ENCODE peak calls at places on chromosome 22, in eight cellular contexts. One of them, this sample, is unnamed.

GRCh38 chr22:30996462-30996861 is 27.4 kb downstream of the TUG1 start:
- DNase-seq in tibial artery: no peak
- DNase-seq in fibroblast of lung: no peak
- DNase-seq in lower lobe of right lung: no peak
- DNase-seq in fibroblast of mammary gland: no peak
- DNase-seq in mammary epithelial cell: no peak
- DNase-seq in choroid plexus epithelial cell: no peak
- DNase-seq in astrocyte of the spinal cord: no peak
- DNase-seq in this sample: no peak

GRCh38 chr22:50641696-50642607 is 14.0 kb upstream of the ARSA start:
- DNase-seq in astrocyte of the spinal cord: peak
- DNase-seq in mammary epithelial cell: no peak
- DNase-seq in fibroblast of mammary gland: peak
- DNase-seq in choroid plexus epithelial cell: peak
- DNase-seq in tibial artery: no peak
- DNase-seq in lower lobe of right lung: peak
- DNase-seq in fibroblast of lung: peak
- DNase-seq in this sample: no peak

GRCh38 chr22:25630446-25630845 is 66.0 kb downstream of the GRK3 start:
- DNase-seq in fibroblast of mammary gland: peak
- DNase-seq in astrocyte of the spinal cord: peak
- DNase-seq in lower lobe of right lung: no peak
- DNase-seq in tibial artery: no peak
- DNase-seq in choroid plexus epithelial cell: peak
- DNase-seq in fibroblast of lung: no peak
- DNase-seq in mammary epithelial cell: no peak
- DNase-seq in this sample: no peak

GRCh38 chr22:35375031-35375430 is 5.9 kb upstream of the HMOX1 start:
- DNase-seq in lower lobe of right lung: no peak
- DNase-seq in fibroblast of mammary gland: peak
- DNase-seq in choroid plexus epithelial cell: no peak
- DNase-seq in fibroblast of lung: peak
- DNase-seq in tibial artery: no peak
- DNase-seq in mammary epithelial cell: peak
- DNase-seq in astrocyte of the spinal cord: peak
- DNase-seq in this sample: no peak

GRCh38 chr22:35749808-35750207 is 32.1 kb downstream of the APOL5 start:
- DNase-seq in fibroblast of lung: no peak
- DNase-seq in lower lobe of right lung: no peak
- DNase-seq in choroid plexus epithelial cell: no peak
- DNase-seq in mammary epithelial cell: no peak
- DNase-seq in astrocyte of the spinal cord: no peak
- DNase-seq in tibial artery: no peak
- DNase-seq in fibroblast of mammary gland: peak
- DNase-seq in this sample: no peak

GRCh38 chr22:40818747-40819662 is at the start of gene SLC25A17:
- DNase-seq in astrocyte of the spinal cord: peak
- DNase-seq in fibroblast of lung: peak
- DNase-seq in lower lobe of right lung: peak
- DNase-seq in fibroblast of mammary gland: peak
- DNase-seq in mammary epithelial cell: peak
- DNase-seq in tibial artery: peak
- DNase-seq in choroid plexus epithelial cell: peak
- DNase-seq in this sample: peak

GRCh38 chr22:42688241-42688913 is 32.3 kb downstream of the A4GALT start:
- DNase-seq in mammary epithelial cell: peak
- DNase-seq in lower lobe of right lung: peak
- DNase-seq in fibroblast of mammary gland: peak
- DNase-seq in choroid plexus epithelial cell: peak
- DNase-seq in astrocyte of the spinal cord: peak
- DNase-seq in fibroblast of lung: peak
- DNase-seq in tibial artery: peak
- DNase-seq in this sample: no peak

GRCh38 chr22:23164091-23164490 is 16.2 kb upstream of the BCR start:
- DNase-seq in fibroblast of mammary gland: no peak
- DNase-seq in mammary epithelial cell: no peak
- DNase-seq in choroid plexus epithelial cell: no peak
- DNase-seq in tibial artery: no peak
- DNase-seq in astrocyte of the spinal cord: no peak
- DNase-seq in lower lobe of right lung: no peak
- DNase-seq in fibroblast of lung: no peak
- DNase-seq in this sample: no peak

GRCh38 chr22:49925525-49926128 is 7.2 kb downstream of the CRELD2 start:
- DNase-seq in lower lobe of right lung: no peak
- DNase-seq in tibial artery: no peak
- DNase-seq in choroid plexus epithelial cell: no peak
- DNase-seq in fibroblast of lung: no peak
- DNase-seq in astrocyte of the spinal cord: no peak
- DNase-seq in fibroblast of mammary gland: no peak
- DNase-seq in mammary epithelial cell: no peak
- DNase-seq in this sample: no peak

GRCh38 chr22:47786650-47787290 is 1024.3 kb downstream of the TBC1D22A start:
- DNase-seq in fibroblast of lung: no peak
- DNase-seq in astrocyte of the spinal cord: no peak
- DNase-seq in fibroblast of mammary gland: no peak
- DNase-seq in choroid plexus epithelial cell: no peak
- DNase-seq in tibial artery: no peak
- DNase-seq in mammary epithelial cell: no peak
- DNase-seq in lower lobe of right lung: no peak
- DNase-seq in this sample: no peak

GRCh38 chr22:38082986-38083710 is 836 bp downstream of the SLC16A8 start:
- DNase-seq in tibial artery: no peak
- DNase-seq in mammary epithelial cell: no peak
- DNase-seq in astrocyte of the spinal cord: no peak
- DNase-seq in fibroblast of mammary gland: no peak
- DNase-seq in choroid plexus epithelial cell: no peak
- DNase-seq in lower lobe of right lung: peak
- DNase-seq in fibroblast of lung: no peak
- DNase-seq in this sample: no peak

GRCh38 chr22:38080468-38080846 is 3.5 kb downstream of the SLC16A8 start:
- DNase-seq in astrocyte of the spinal cord: no peak
- DNase-seq in mammary epithelial cell: no peak
- DNase-seq in tibial artery: no peak
- DNase-seq in lower lobe of right lung: no peak
- DNase-seq in fibroblast of mammary gland: no peak
- DNase-seq in fibroblast of lung: no peak
- DNase-seq in choroid plexus epithelial cell: no peak
- DNase-seq in this sample: no peak

GRCh38 chr22:38080847-38081635 is 2.9 kb downstream of the SLC16A8 start:
- DNase-seq in choroid plexus epithelial cell: peak
- DNase-seq in astrocyte of the spinal cord: peak
- DNase-seq in tibial artery: no peak
- DNase-seq in lower lobe of right lung: peak
- DNase-seq in fibroblast of lung: peak
- DNase-seq in mammary epithelial cell: no peak
- DNase-seq in fibroblast of mammary gland: peak
- DNase-seq in this sample: no peak

GRCh38 chr22:38081941-38082828 is 1.8 kb downstream of the SLC16A8 start:
- DNase-seq in choroid plexus epithelial cell: no peak
- DNase-seq in mammary epithelial cell: no peak
- DNase-seq in fibroblast of mammary gland: no peak
- DNase-seq in astrocyte of the spinal cord: no peak
- DNase-seq in tibial artery: no peak
- DNase-seq in fibroblast of lung: no peak
- DNase-seq in lower lobe of right lung: peak
- DNase-seq in this sample: no peak

GRCh38 chr22:38081636-38081940 is 2.4 kb downstream of the SLC16A8 start:
- DNase-seq in fibroblast of mammary gland: no peak
- DNase-seq in fibroblast of lung: no peak
- DNase-seq in mammary epithelial cell: no peak
- DNase-seq in choroid plexus epithelial cell: no peak
- DNase-seq in astrocyte of the spinal cord: no peak
- DNase-seq in lower lobe of right lung: peak
- DNase-seq in tibial artery: no peak
- DNase-seq in this sample: no peak
- H3K4me3 ChIP-seq in fibroblast of mammary gland: no peak
- H3K4me3 ChIP-seq in fibroblast of lung: no peak
- H3K4me3 ChIP-seq in mammary epithelial cell: no peak
- H3K4me3 ChIP-seq in choroid plexus epithelial cell: no peak
- H3K4me3 ChIP-seq in astrocyte of the spinal cord: peak
- H3K4me3 ChIP-seq in lower lobe of right lung: peak
- H3K4me3 ChIP-seq in tibial artery: peak
- H3K4me3 ChIP-seq in this sample: peak

DNA sequence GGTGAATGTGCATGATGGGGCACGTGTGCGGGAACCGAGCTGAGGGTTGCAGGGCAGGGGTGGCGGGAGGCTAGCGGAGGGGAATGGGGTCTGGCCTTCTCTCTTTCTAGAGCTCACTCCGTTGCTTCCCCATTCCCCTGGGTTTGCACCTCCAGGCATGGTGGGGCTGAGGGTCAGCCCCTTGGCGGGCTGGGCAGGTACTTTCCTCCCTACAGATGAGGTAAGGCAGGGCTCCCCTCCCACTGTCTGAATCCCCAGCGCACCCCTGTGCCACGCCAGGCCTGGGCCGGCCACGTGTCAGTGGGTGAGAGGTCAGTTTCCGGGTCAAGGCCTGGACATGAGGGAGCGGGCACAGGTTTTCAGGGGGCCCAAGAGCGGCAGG is 8.9 kb downstream of the SUSD2 start:
- DNase-seq in fibroblast of lung: no peak
- DNase-seq in mammary epithelial cell: no peak
- DNase-seq in fibroblast of mammary gland: no peak
- DNase-seq in choroid plexus epithelial cell: no peak
- DNase-seq in astrocyte of the spinal cord: no peak
- DNase-seq in tibial artery: no peak
- DNase-seq in lower lobe of right lung: no peak
- DNase-seq in this sample: no peak
- TF ChIP-seq CTCF in fibroblast of lung: no peak
- TF ChIP-seq CTCF in mammary epithelial cell: peak
- TF ChIP-seq CTCF in fibroblast of mammary gland: no peak
- TF ChIP-seq CTCF in choroid plexus epithelial cell: no peak
- TF ChIP-seq CTCF in astrocyte of the spinal cord: no peak
- TF ChIP-seq CTCF in tibial artery: no peak
- TF ChIP-seq CTCF in lower lobe of right lung: no peak
- TF ChIP-seq CTCF in this sample: no peak

GRCh38 chr22:39238561-39238960 is 6.2 kb downstream of the PDGFB start:
- DNase-seq in astrocyte of the spinal cord: no peak
- DNase-seq in choroid plexus epithelial cell: no peak
- DNase-seq in fibroblast of mammary gland: no peak
- DNase-seq in fibroblast of lung: no peak
- DNase-seq in mammary epithelial cell: no peak
- DNase-seq in lower lobe of right lung: no peak
- DNase-seq in tibial artery: no peak
- DNase-seq in this sample: no peak

GRCh38 chr22:39238966-39239510 is 5.7 kb downstream of the PDGFB start:
- DNase-seq in choroid plexus epithelial cell: no peak
- DNase-seq in mammary epithelial cell: no peak
- DNase-seq in astrocyte of the spinal cord: no peak
- DNase-seq in fibroblast of mammary gland: no peak
- DNase-seq in fibroblast of lung: no peak
- DNase-seq in tibial artery: no peak
- DNase-seq in lower lobe of right lung: no peak
- DNase-seq in this sample: no peak

GRCh38 chr22:39236321-39237275 is 8.2 kb downstream of the PDGFB start:
- DNase-seq in tibial artery: no peak
- DNase-seq in mammary epithelial cell: no peak
- DNase-seq in fibroblast of mammary gland: no peak
- DNase-seq in lower lobe of right lung: peak
- DNase-seq in choroid plexus epithelial cell: no peak
- DNase-seq in astrocyte of the spinal cord: no peak
- DNase-seq in fibroblast of lung: no peak
- DNase-seq in this sample: no peak

GRCh38 chr22:39238124-39238466 is 6.7 kb downstream of the PDGFB start:
- DNase-seq in fibroblast of mammary gland: no peak
- DNase-seq in mammary epithelial cell: no peak
- DNase-seq in fibroblast of lung: no peak
- DNase-seq in choroid plexus epithelial cell: no peak
- DNase-seq in lower lobe of right lung: no peak
- DNase-seq in astrocyte of the spinal cord: no peak
- DNase-seq in tibial artery: no peak
- DNase-seq in this sample: no peak

DNA sequence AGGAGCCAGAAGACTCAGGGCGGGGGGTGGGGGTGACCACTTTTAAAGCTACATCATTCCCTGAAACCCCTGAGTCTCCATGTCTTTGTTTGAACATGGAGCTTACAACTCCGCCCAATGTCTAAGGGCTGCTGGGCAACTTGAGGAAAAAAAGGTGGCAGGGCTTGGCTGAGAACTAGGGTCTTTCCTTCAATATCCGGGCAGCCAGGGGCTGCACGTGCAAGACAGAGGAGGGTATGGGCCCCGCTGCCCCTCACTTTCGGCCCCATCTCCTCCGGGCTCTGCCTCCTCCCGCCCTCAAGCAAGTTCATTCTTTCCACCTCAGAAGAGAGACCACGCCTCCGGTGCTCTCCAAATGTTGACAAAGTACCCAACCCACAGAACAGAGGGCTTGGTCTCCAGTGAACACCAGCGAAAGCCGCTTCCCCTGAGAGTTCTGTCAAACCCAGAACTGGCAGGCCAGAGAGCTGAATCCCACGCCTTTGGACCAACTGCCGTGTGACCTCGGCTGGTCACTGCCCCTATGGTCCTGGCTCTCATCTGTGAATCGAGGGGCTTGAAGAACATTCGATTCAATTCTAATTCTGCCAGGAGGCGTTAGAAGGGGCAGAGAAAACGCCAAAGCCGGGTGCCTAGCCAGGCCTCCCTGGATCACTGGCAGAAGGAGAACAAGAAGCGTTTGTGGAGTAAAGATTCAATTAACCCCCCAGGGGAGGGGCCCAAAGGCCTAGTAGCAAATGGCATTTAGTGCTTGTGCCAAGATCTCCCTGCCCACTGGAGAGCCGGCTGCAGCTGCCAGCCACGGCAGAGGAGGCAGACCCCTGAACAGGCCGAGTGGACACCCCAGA is 7.3 kb downstream of the PDGFB start:
- DNase-seq in tibial artery: no peak
- DNase-seq in lower lobe of right lung: peak
- DNase-seq in fibroblast of lung: no peak
- DNase-seq in fibroblast of mammary gland: no peak
- DNase-seq in mammary epithelial cell: no peak
- DNase-seq in astrocyte of the spinal cord: no peak
- DNase-seq in choroid plexus epithelial cell: no peak
- DNase-seq in this sample: no peak
- H3K4me3 ChIP-seq in tibial artery: no peak
- H3K4me3 ChIP-seq in lower lobe of right lung: peak
- H3K4me3 ChIP-seq in fibroblast of lung: no peak
- H3K4me3 ChIP-seq in fibroblast of mammary gland: no peak
- H3K4me3 ChIP-seq in mammary epithelial cell: no peak
- H3K4me3 ChIP-seq in astrocyte of the spinal cord: no peak
- H3K4me3 ChIP-seq in choroid plexus epithelial cell: no peak
- H3K4me3 ChIP-seq in this sample: no peak

DNA sequence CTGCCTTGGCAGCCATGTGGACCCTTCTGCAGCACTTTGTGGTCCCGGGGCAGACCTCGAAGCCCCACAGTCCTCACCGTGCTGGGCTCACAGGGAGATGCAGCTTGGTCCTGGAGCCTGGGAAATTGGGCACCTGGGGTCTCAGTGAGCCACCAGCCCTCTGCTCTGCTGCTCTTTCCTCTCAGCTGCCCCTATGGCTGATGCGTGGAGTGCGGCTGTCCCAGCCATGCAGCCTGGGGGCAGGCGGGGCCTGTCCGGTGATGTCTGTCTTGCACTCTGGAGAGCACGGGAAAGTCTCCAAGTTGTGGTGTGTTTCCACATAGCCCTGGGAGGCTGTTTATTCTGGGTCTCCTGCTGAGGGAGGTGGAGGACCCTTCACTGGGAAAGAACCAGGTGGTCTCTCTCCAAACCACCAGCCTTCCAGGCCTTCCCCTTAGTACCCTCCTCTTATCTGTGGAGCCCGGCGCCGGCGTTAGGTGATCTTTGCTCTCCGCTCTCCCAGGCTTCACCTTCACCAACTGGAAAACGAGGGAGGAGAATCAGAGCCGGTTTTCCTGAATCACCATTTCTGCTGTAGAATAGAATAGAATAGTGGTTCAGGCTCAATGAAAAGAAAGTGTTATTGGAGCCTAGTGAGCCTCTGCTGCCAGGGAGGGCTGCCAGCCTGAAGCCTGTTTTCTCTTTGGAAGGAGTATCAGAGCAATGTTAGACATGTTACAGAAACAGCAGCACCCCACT is 41.2 kb upstream of the GRAMD4 start:
- DNase-seq in mammary epithelial cell: no peak
- DNase-seq in choroid plexus epithelial cell: peak
- DNase-seq in astrocyte of the spinal cord: peak
- DNase-seq in fibroblast of lung: peak
- DNase-seq in fibroblast of mammary gland: peak
- DNase-seq in tibial artery: peak
- DNase-seq in lower lobe of right lung: peak
- DNase-seq in this sample: no peak
- TF ChIP-seq CTCF in mammary epithelial cell: no peak
- TF ChIP-seq CTCF in choroid plexus epithelial cell: no peak
- TF ChIP-seq CTCF in astrocyte of the spinal cord: no peak
- TF ChIP-seq CTCF in fibroblast of lung: no peak
- TF ChIP-seq CTCF in fibroblast of mammary gland: no peak
- TF ChIP-seq CTCF in tibial artery: no peak
- TF ChIP-seq CTCF in lower lobe of right lung: no peak
- TF ChIP-seq CTCF in this sample: no peak